ENCODE peak calls at places on chromosomes 1 and 21, in six cellular contexts. W is astrocyte of the cerebellum; M is GM23248; P is left ventricle myocardium inferior; C is ovary; E is CD8-positive, alpha-beta memory T cell. V is an unnamed sample.

GRCh38 chr1:23555225-23555801 is 4.0 kb downstream of the ID3 start:
- DNase-seq in M (no peak), W (no peak), E (no peak), C (peak; percentile 47), P (no peak), V (no peak)

GRCh38 chr1:206666954-206667353 is 17.8 kb upstream of the MAPKAPK2 start:
- DNase-seq in M (no peak), W (no peak), P (no peak), E (no peak), C (no peak), V (no peak)

GRCh38 chr1:224197261-224197600 is 14.2 kb downstream of the DEGS1 start:
- DNase-seq in E (no peak), W (no peak), P (no peak), M (no peak), C (no peak), V (no peak)

GRCh38 chr1:1614204-1614953 is 921 bp upstream of the MIB2 start:
- DNase-seq in E (peak; percentile 50), W (no peak), P (no peak), C (peak; percentile 55), M (peak; percentile 94), V (no peak)

GRCh38 chr1:64532646-64533045 is 62.7 kb downstream of the CACHD1 start:
- DNase-seq in P (no peak), W (no peak), E (no peak), C (no peak), M (no peak), V (no peak)

GRCh38 chr1:214472362-214472761 is 79.0 kb downstream of the PTPN14 start:
- DNase-seq in C (no peak), P (no peak), E (no peak), W (no peak), M (peak; percentile 61), V (no peak)

GRCh38 chr1:45796946-45797345 is 6.5 kb upstream of the MAST2 start:
- DNase-seq in P (no peak), C (no peak), W (no peak), E (no peak), M (no peak), V (no peak)

GRCh38 chr1:220994671-220995070 is 115.4 kb downstream of the HLX start:
- DNase-seq in M (no peak), W (no peak), P (no peak), C (no peak), E (no peak), V (no peak)

GRCh38 chr1:20787775-20788488 is 825 bp upstream of the HP1BP3 start:
- DNase-seq in W (peak; percentile 8), P (no peak), C (no peak), E (no peak), M (peak; percentile 88), V (no peak)

GRCh38 chr1:205354259-205354904 is 2.3 kb downstream of the KLHDC8A start:
- DNase-seq in P (no peak), W (peak; percentile 62), C (no peak), M (peak; percentile 78), E (peak; percentile 32), V (no peak)

GRCh38 chr1:217193151-217193550 is 437.7 kb downstream of the GPATCH2 start:
- DNase-seq in P (no peak), E (no peak), W (no peak), C (no peak), M (no peak), V (no peak)

GRCh38 chr1:54972436-54972835 is 8.0 kb upstream of the TMEM61 start:
- DNase-seq in M (no peak), C (no peak), P (no peak), W (no peak), E (no peak), V (peak; percentile 45)

GRCh38 chr1:226510453-226510852 is 38.1 kb upstream of the STUM start:
- DNase-seq in P (no peak), W (no peak), M (peak; percentile 54), E (no peak), C (no peak), V (peak; percentile 7)

GRCh38 chr1:205109269-205109668 is 12.5 kb downstream of the RBBP5 start:
- DNase-seq in P (no peak), C (no peak), W (no peak), M (no peak), E (no peak), V (no peak)

GRCh38 chr21:34839070-34839820 is 170.5 kb downstream of the CLIC6 start:
- DNase-seq in M (no peak), W (no peak), P (no peak), C (no peak), E (no peak), V (peak; percentile 46)

GRCh38 chr1:227388771-227389170 is 70.5 kb upstream of the CDC42BPA start:
- DNase-seq in P (no peak), E (no peak), C (no peak), M (no peak), W (no peak), V (no peak)

GRCh38 chr1:56356376-56356775 is 223.0 kb downstream of the PLPP3 start:
- DNase-seq in M (no peak), W (no peak), C (no peak), E (no peak), P (no peak), V (no peak)

GRCh38 chr1:94804442-94804837 is 15.7 kb upstream of the SLC44A3 start:
- DNase-seq in E (no peak), W (no peak), P (no peak), C (no peak), M (no peak), V (no peak)

GRCh38 chr21:34736116-34736870 is 67.5 kb downstream of the CLIC6 start:
- DNase-seq in C (no peak), P (no peak), M (peak; percentile 74), E (no peak), W (no peak), V (no peak)

GRCh38 chr21:17612565-17613241 is at the start of gene BTG3:
- DNase-seq in P (peak; percentile 80), M (peak; percentile 86), E (peak; percentile 83), W (peak; percentile 40), C (peak; percentile 89), V (peak; percentile 82)

GRCh38 chr1:106022312-106022902 is 1034.1 kb upstream of the PRMT6 start:
- DNase-seq in W (no peak), M (peak; percentile 26), C (no peak), P (no peak), E (no peak), V (no peak)

DNA sequence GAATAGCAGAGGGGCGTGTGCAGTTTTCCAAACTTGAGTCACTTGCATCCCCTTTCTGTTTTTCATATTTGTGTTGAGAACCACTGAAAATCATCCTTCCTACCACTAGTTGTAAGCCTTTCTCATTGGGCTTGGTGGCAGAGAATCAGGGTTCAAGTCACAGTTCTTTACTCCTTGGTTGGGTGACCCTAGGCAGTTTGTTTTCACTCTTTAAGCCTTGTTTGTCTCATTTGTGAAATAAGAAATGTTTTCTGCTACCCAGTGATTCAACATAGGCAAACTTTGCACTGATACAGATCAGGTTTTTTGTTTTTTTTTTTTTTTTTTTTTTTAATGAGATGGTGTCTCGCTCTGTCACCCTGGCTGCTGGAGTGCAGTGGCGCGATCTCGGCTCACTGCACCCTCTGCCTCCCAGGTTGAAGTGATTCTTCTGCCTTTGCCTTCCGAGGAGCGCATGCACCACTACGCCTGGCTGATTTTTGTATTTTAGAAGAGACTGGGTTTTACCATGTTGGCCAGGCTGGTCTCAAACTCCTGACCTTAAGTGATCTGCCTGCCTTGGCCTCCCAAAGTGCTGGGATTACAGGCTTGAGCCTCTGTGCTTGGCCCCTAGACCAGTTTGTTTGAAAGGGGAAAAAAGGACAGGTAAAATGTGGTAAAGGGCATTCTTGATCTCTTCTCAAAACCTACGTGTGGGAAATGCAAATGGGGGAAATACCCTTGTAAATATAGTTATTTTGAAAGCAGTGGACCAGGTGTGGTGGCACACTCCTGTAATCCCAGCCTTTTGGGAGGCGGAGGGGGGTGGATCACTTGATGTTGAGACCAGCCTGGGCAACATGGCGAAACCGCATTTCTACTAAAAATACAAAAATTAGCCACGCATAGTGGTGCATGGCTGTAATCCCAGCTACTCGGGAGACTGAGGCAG is 3.2 kb downstream of the CLIC4 start:
- DNase-seq in W (no peak), P (no peak), C (no peak), E (no peak), M (peak; percentile 53), V (no peak)
- H3K4me3 ChIP-seq in W (peak overlapping the region; percentile 89), P (peak overlapping the region; percentile 98), C (peak overlapping the region; percentile 6), E (no peak overlapping the region), M (peak overlapping the region; percentile 99), V (peak overlapping the region; percentile 93)

DNA sequence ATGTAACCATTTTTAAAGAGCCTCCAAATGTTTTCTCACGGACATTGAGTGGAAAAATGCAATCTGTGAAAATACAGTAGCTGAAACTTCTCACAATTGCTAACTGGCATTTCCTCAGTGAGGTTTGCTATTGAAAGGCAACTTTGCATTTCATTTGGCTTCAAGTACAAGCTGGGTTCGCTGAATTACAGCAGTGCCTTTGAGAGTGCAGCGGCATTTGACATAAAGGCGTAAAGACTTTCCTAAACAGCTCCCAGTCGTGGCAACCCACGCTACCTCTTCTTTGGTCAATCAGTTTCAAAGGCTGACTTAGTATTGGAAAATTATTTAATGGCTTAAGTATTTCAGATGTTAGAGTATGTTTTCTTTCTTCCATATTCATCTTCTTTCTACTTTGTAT is 39.3 kb upstream of the ZBTB18 start:
- DNase-seq in C (no peak), P (no peak), W (no peak), M (no peak), E (no peak), V (no peak)
- H3K4me3 ChIP-seq in C (no peak overlapping the region), P (no peak overlapping the region), W (no peak overlapping the region), M (no peak overlapping the region), E (no peak overlapping the region), V (peak overlapping the region; percentile 39)

GRCh38 chr1:18928985-18929384 is 26.6 kb upstream of the ALDH4A1 start:
- DNase-seq in C (no peak), P (no peak), E (no peak), M (no peak), W (no peak), V (no peak)

GRCh38 chr1:18926315-18927081 is 24.1 kb upstream of the ALDH4A1 start:
- DNase-seq in W (no peak), M (peak; percentile 98), C (no peak), P (peak; percentile 61), E (peak; percentile 78), V (peak; percentile 90)

GRCh38 chr1:18928406-18928805 is 26.1 kb upstream of the ALDH4A1 start:
- DNase-seq in P (no peak), M (no peak), W (no peak), E (no peak), C (no peak), V (no peak)

GRCh38 chr1:18927654-18928272 is 25.4 kb upstream of the ALDH4A1 start:
- DNase-seq in C (no peak), M (no peak), E (peak; percentile 65), W (no peak), P (no peak), V (no peak)

DNA sequence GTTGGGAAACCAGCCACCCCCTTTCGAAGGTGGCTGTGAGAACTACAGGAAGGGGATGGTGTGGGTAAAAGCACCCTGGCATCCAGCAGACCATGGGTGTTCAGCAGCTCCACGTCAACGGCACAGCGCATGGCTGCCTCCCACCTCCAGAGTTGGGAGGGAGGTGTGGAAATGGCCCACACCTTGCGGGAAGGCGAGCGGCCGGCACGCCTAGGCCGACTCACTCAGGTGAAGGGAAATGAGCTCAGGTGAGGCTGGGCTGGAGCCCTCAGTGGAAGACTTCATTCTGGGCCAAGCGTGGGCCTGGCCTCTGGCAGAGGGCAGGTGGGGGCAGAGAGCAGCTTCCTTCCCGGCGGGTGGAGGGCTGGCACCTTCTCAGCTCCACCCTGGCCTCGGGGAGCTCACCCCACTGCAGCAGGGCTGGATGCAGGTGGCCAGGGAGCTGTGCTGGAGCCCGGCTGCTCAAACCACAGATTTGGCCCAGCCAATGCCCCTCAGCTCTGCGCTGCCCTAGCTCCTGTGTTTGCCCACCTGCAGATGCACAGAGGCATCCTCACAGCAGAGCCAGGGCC is 24.8 kb upstream of the ALDH4A1 start:
- DNase-seq in C (no peak), W (no peak), M (no peak), E (peak; percentile 45), P (no peak), V (no peak)
- H3K4me3 ChIP-seq in C (no peak overlapping the region), W (no peak overlapping the region), M (peak overlapping the region; percentile 38), E (peak overlapping the region; percentile 67), P (peak overlapping the region; percentile 24), V (peak overlapping the region; percentile 37)

GRCh38 chr1:210292276-210292851 is 36.3 kb upstream of the HHAT start:
- DNase-seq in C (peak; percentile 62), E (no peak), M (peak; percentile 68), P (peak; percentile 64), W (no peak), V (peak; percentile 76)
- H3K4me3 ChIP-seq in C (peak overlapping the region; percentile 42), E (no peak overlapping the region), M (peak overlapping the region; percentile 70), P (peak overlapping the region; percentile 63), W (peak overlapping the region; percentile 25), V (peak overlapping the region; percentile 66)

V was measured in coronary artery.